ENCODE peak calls at places on chromosomes 2 and 18, in ten cellular contexts. One of them, this sample, is unnamed.

GRCh38 chr18:52716926-52717325 is 376.9 kb downstream of the DCC start:
- DNase-seq in PC-9: peak; percentile 38
- DNase-seq in GM23338: peak; percentile 24
- DNase-seq in hepatocyte: peak; percentile 58
- DNase-seq in GM23248: no peak
- DNase-seq in SK-N-SH: peak; percentile 8
- DNase-seq in OCI-LY7: no peak
- DNase-seq in PC-3: peak; percentile 36
- DNase-seq in HCT116: no peak
- DNase-seq in Karpas-422: no peak
- DNase-seq in this sample: no peak

GRCh38 chr2:211408485-211408884 is 852.1 kb downstream of the CPS1 start:
- DNase-seq in PC-9: peak; percentile 94
- DNase-seq in GM23338: no peak
- DNase-seq in hepatocyte: peak; percentile 38
- DNase-seq in GM23248: no peak
- DNase-seq in SK-N-SH: no peak
- DNase-seq in OCI-LY7: no peak
- DNase-seq in PC-3: peak; percentile 92
- DNase-seq in HCT116: no peak
- DNase-seq in Karpas-422: no peak
- DNase-seq in this sample: no peak

GRCh38 chr18:6983366-6983765 is 134.2 kb downstream of the LAMA1 start:
- DNase-seq in PC-9: no peak
- DNase-seq in GM23338: no peak
- DNase-seq in hepatocyte: no peak
- DNase-seq in GM23248: no peak
- DNase-seq in SK-N-SH: no peak
- DNase-seq in OCI-LY7: no peak
- DNase-seq in PC-3: no peak
- DNase-seq in HCT116: no peak
- DNase-seq in Karpas-422: no peak
- DNase-seq in this sample: no peak

GRCh38 chr2:41920181-41920580 is 127.6 kb upstream of the PKDCC start:
- DNase-seq in PC-9: no peak
- DNase-seq in GM23338: no peak
- DNase-seq in hepatocyte: no peak
- DNase-seq in GM23248: no peak
- DNase-seq in SK-N-SH: no peak
- DNase-seq in OCI-LY7: no peak
- DNase-seq in PC-3: no peak
- DNase-seq in HCT116: no peak
- DNase-seq in Karpas-422: no peak
- DNase-seq in this sample: no peak

GRCh38 chr2:210315015-210315807 is at the start of gene MYL1:
- DNase-seq in PC-9: no peak
- DNase-seq in GM23338: no peak
- DNase-seq in hepatocyte: no peak
- DNase-seq in GM23248: no peak
- DNase-seq in SK-N-SH: no peak
- DNase-seq in OCI-LY7: no peak
- DNase-seq in PC-3: no peak
- DNase-seq in HCT116: no peak
- DNase-seq in Karpas-422: no peak
- DNase-seq in this sample: no peak

GRCh38 chr18:28041366-28041765 is 135.6 kb downstream of the CDH2 start:
- DNase-seq in PC-9: no peak
- DNase-seq in GM23338: no peak
- DNase-seq in hepatocyte: peak; percentile 61
- DNase-seq in GM23248: peak; percentile 87
- DNase-seq in SK-N-SH: peak; percentile 22
- DNase-seq in OCI-LY7: no peak
- DNase-seq in PC-3: no peak
- DNase-seq in HCT116: no peak
- DNase-seq in Karpas-422: no peak
- DNase-seq in this sample: no peak

GRCh38 chr2:237888389-237888788 is 29.0 kb downstream of the RAMP1 start:
- DNase-seq in PC-9: peak; percentile 76
- DNase-seq in GM23338: no peak
- DNase-seq in hepatocyte: peak; percentile 5
- DNase-seq in GM23248: peak; percentile 83
- DNase-seq in SK-N-SH: no peak
- DNase-seq in OCI-LY7: no peak
- DNase-seq in PC-3: peak; percentile 55
- DNase-seq in HCT116: no peak
- DNase-seq in Karpas-422: no peak
- DNase-seq in this sample: no peak

GRCh38 chr2:200695178-200695930 is 109.5 kb downstream of the AOX1 start:
- DNase-seq in PC-9: no peak
- DNase-seq in GM23338: no peak
- DNase-seq in hepatocyte: no peak
- DNase-seq in GM23248: no peak
- DNase-seq in SK-N-SH: no peak
- DNase-seq in OCI-LY7: peak; percentile 82
- DNase-seq in PC-3: no peak
- DNase-seq in HCT116: no peak
- DNase-seq in Karpas-422: no peak
- DNase-seq in this sample: no peak

GRCh38 chr18:10526211-10526949 is 553 bp downstream of the NAPG start:
- DNase-seq in PC-9: no peak
- DNase-seq in GM23338: peak; percentile 78
- DNase-seq in hepatocyte: peak; percentile 79
- DNase-seq in GM23248: peak; percentile 81
- DNase-seq in SK-N-SH: peak; percentile 87
- DNase-seq in OCI-LY7: peak; percentile 75
- DNase-seq in PC-3: peak; percentile 48
- DNase-seq in HCT116: no peak
- DNase-seq in Karpas-422: peak; percentile 88
- DNase-seq in this sample: peak; percentile 60

GRCh38 chr18:61606759-61607158 is 273.5 kb downstream of the CDH20 start:
- DNase-seq in PC-9: peak; percentile 75
- DNase-seq in GM23338: peak; percentile 82
- DNase-seq in hepatocyte: peak; percentile 70
- DNase-seq in GM23248: peak; percentile 94
- DNase-seq in SK-N-SH: no peak
- DNase-seq in OCI-LY7: no peak
- DNase-seq in PC-3: peak; percentile 82
- DNase-seq in HCT116: peak; percentile 81
- DNase-seq in Karpas-422: no peak
- DNase-seq in this sample: no peak

GRCh38 chr2:10629819-10630532 is 59.8 kb downstream of the NOL10 start:
- DNase-seq in PC-9: no peak
- DNase-seq in GM23338: no peak
- DNase-seq in hepatocyte: peak; percentile 9
- DNase-seq in GM23248: no peak
- DNase-seq in SK-N-SH: no peak
- DNase-seq in OCI-LY7: no peak
- DNase-seq in PC-3: no peak
- DNase-seq in HCT116: no peak
- DNase-seq in Karpas-422: no peak
- DNase-seq in this sample: no peak

GRCh38 chr2:71919701-71920100 is 228.0 kb downstream of the CYP26B1 start:
- DNase-seq in PC-9: no peak
- DNase-seq in GM23338: no peak
- DNase-seq in hepatocyte: no peak
- DNase-seq in GM23248: peak; percentile 21
- DNase-seq in SK-N-SH: no peak
- DNase-seq in OCI-LY7: no peak
- DNase-seq in PC-3: no peak
- DNase-seq in HCT116: no peak
- DNase-seq in Karpas-422: no peak
- DNase-seq in this sample: no peak

GRCh38 chr2:161991991-161992390 is 82.0 kb downstream of the DPP4 start:
- DNase-seq in PC-9: no peak
- DNase-seq in GM23338: no peak
- DNase-seq in hepatocyte: no peak
- DNase-seq in GM23248: no peak
- DNase-seq in SK-N-SH: no peak
- DNase-seq in OCI-LY7: no peak
- DNase-seq in PC-3: peak; percentile 50
- DNase-seq in HCT116: no peak
- DNase-seq in Karpas-422: no peak
- DNase-seq in this sample: no peak

GRCh38 chr18:46771141-46771540 is 14.3 kb upstream of the ST8SIA5 start:
- DNase-seq in PC-9: no peak
- DNase-seq in GM23338: no peak
- DNase-seq in hepatocyte: no peak
- DNase-seq in GM23248: no peak
- DNase-seq in SK-N-SH: no peak
- DNase-seq in OCI-LY7: no peak
- DNase-seq in PC-3: no peak
- DNase-seq in HCT116: no peak
- DNase-seq in Karpas-422: no peak
- DNase-seq in this sample: no peak

GRCh38 chr2:138722316-138722715 is 57.9 kb downstream of the NXPH2 start:
- DNase-seq in PC-9: no peak
- DNase-seq in GM23338: peak; percentile 24
- DNase-seq in hepatocyte: no peak
- DNase-seq in GM23248: peak; percentile 4
- DNase-seq in SK-N-SH: no peak
- DNase-seq in OCI-LY7: no peak
- DNase-seq in PC-3: peak; percentile 19
- DNase-seq in HCT116: no peak
- DNase-seq in Karpas-422: no peak
- DNase-seq in this sample: no peak

GRCh38 chr2:210169871-210170441 is 1.3 kb downstream of the KANSL1L start:
- DNase-seq in PC-9: peak; percentile 71
- DNase-seq in GM23338: no peak
- DNase-seq in hepatocyte: peak; percentile 45
- DNase-seq in GM23248: peak; percentile 92
- DNase-seq in SK-N-SH: no peak
- DNase-seq in OCI-LY7: no peak
- DNase-seq in PC-3: peak; percentile 36
- DNase-seq in HCT116: no peak
- DNase-seq in Karpas-422: peak; percentile 53
- DNase-seq in this sample: peak; percentile 61

GRCh38 chr2:52473526-52473925 is 1294.1 kb upstream of the CHAC2 start:
- DNase-seq in PC-9: no peak
- DNase-seq in GM23338: no peak
- DNase-seq in hepatocyte: no peak
- DNase-seq in GM23248: no peak
- DNase-seq in SK-N-SH: no peak
- DNase-seq in OCI-LY7: no peak
- DNase-seq in PC-3: no peak
- DNase-seq in HCT116: no peak
- DNase-seq in Karpas-422: no peak
- DNase-seq in this sample: no peak

GRCh38 chr18:49613141-49613641 is 51.3 kb downstream of the LIPG start:
- DNase-seq in PC-9: no peak
- DNase-seq in GM23338: peak; percentile 88
- DNase-seq in hepatocyte: no peak
- DNase-seq in GM23248: no peak
- DNase-seq in SK-N-SH: no peak
- DNase-seq in OCI-LY7: no peak
- DNase-seq in PC-3: no peak
- DNase-seq in HCT116: no peak
- DNase-seq in Karpas-422: no peak
- DNase-seq in this sample: no peak

GRCh38 chr2:127145255-127145899 is 38.4 kb upstream of the BIN1 start:
- DNase-seq in PC-9: peak; percentile 75
- DNase-seq in GM23338: no peak
- DNase-seq in hepatocyte: no peak
- DNase-seq in GM23248: peak; percentile 79
- DNase-seq in SK-N-SH: no peak
- DNase-seq in OCI-LY7: no peak
- DNase-seq in PC-3: peak; percentile 37
- DNase-seq in HCT116: no peak
- DNase-seq in Karpas-422: no peak
- DNase-seq in this sample: no peak
- H3K4me1 ChIP-seq in PC-9: peaks cover 64% of the 10 kb centered on the region
- H3K4me1 ChIP-seq in GM23338: no peaks in the 10 kb centered on the region
- H3K4me1 ChIP-seq in hepatocyte: no peaks in the 10 kb centered on the region
- H3K4me1 ChIP-seq in GM23248: peaks cover 61% of the 10 kb centered on the region
- H3K4me1 ChIP-seq in SK-N-SH: peaks cover 3% of the 10 kb centered on the region
- H3K4me1 ChIP-seq in OCI-LY7: no peaks in the 10 kb centered on the region
- H3K4me1 ChIP-seq in PC-3: peaks cover 34% of the 10 kb centered on the region
- H3K4me1 ChIP-seq in HCT116: no peaks in the 10 kb centered on the region
- H3K4me1 ChIP-seq in Karpas-422: no peaks in the 10 kb centered on the region
- H3K4me1 ChIP-seq in this sample: no peaks in the 10 kb centered on the region

DNA sequence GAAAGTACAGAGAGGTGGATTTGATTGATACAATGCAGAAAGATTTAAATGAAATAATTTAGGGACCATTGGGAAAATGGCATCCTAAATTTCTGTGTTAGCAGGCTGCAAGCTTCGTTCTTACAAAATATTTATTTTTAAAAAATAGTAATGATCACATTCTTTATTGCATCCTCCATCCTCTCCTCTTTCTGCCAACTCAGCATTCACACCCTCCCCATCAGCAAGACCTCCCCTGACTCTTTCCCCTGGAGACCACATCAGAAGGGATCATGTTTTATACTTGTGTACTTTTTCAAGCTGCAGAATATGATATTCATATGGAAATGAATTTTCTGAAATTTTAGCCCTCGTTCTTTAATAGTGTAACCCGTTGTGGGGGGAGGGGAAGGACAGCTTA is 331.0 kb downstream of the TXNL1 start:
- DNase-seq in PC-9: no peak
- DNase-seq in GM23338: no peak
- DNase-seq in hepatocyte: no peak
- DNase-seq in GM23248: no peak
- DNase-seq in SK-N-SH: no peak
- DNase-seq in OCI-LY7: no peak
- DNase-seq in PC-3: no peak
- DNase-seq in HCT116: no peak
- DNase-seq in Karpas-422: no peak
- DNase-seq in this sample: no peak
- H3K9me2 ChIP-seq in PC-9: no peaks in the 10 kb centered on the region
- H3K9me2 ChIP-seq in GM23338: no peaks in the 10 kb centered on the region
- H3K9me2 ChIP-seq in hepatocyte: no peaks in the 10 kb centered on the region
- H3K9me2 ChIP-seq in GM23248: no peaks in the 10 kb centered on the region
- H3K9me2 ChIP-seq in SK-N-SH: no peaks in the 10 kb centered on the region
- H3K9me2 ChIP-seq in OCI-LY7: no peaks in the 10 kb centered on the region
- H3K9me2 ChIP-seq in PC-3: no peaks in the 10 kb centered on the region
- H3K9me2 ChIP-seq in HCT116: no peaks in the 10 kb centered on the region
- H3K9me2 ChIP-seq in Karpas-422: no peaks in the 10 kb centered on the region
- H3K9me2 ChIP-seq in this sample: no peaks in the 10 kb centered on the region

DNA sequence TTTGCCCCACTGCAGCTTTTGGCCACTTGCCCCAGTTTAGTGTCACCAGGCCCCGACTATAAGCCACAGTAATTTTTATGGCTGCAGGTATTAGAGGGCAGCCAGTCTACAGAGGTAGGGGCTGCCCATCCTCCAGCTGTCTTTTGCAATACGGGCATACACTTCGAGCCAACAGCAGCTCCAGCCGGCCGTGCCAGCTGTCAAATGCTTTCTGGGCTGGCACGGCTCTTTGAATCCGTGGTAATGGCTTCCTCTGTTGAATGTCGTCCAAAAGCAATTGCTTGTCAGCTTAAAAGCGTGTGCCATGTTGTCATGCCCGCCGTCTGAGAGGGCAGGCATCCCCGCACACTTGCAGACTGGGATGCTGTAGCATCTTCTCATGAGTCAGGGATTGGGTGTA is 41.3 kb downstream of the BCL2L11 start:
- DNase-seq in PC-9: no peak
- DNase-seq in GM23338: no peak
- DNase-seq in hepatocyte: no peak
- DNase-seq in GM23248: no peak
- DNase-seq in SK-N-SH: peak; percentile 60
- DNase-seq in OCI-LY7: no peak
- DNase-seq in PC-3: no peak
- DNase-seq in HCT116: no peak
- DNase-seq in Karpas-422: no peak
- DNase-seq in this sample: no peak
- H3K4me1 ChIP-seq in PC-9: peaks cover under 1% of the 10 kb centered on the region
- H3K4me1 ChIP-seq in GM23338: peaks cover 30% of the 10 kb centered on the region
- H3K4me1 ChIP-seq in hepatocyte: peaks cover 29% of the 10 kb centered on the region
- H3K4me1 ChIP-seq in GM23248: peaks cover 25% of the 10 kb centered on the region
- H3K4me1 ChIP-seq in SK-N-SH: peaks cover 72% of the 10 kb centered on the region
- H3K4me1 ChIP-seq in OCI-LY7: peaks cover 27% of the 10 kb centered on the region
- H3K4me1 ChIP-seq in PC-3: no peaks in the 10 kb centered on the region
- H3K4me1 ChIP-seq in HCT116: peaks cover under 1% of the 10 kb centered on the region
- H3K4me1 ChIP-seq in Karpas-422: peaks cover 98% of the 10 kb centered on the region
- H3K4me1 ChIP-seq in this sample: peaks cover 12% of the 10 kb centered on the region

GRCh38 chr2:8346706-8347430 is 335.0 kb upstream of the ID2 start:
- DNase-seq in PC-9: no peak
- DNase-seq in GM23338: no peak
- DNase-seq in hepatocyte: no peak
- DNase-seq in GM23248: no peak
- DNase-seq in SK-N-SH: no peak
- DNase-seq in OCI-LY7: no peak
- DNase-seq in PC-3: no peak
- DNase-seq in HCT116: no peak
- DNase-seq in Karpas-422: no peak
- DNase-seq in this sample: no peak
- H3K9me2 ChIP-seq in PC-9: no peaks in the 10 kb centered on the region
- H3K9me2 ChIP-seq in GM23338: no peaks in the 10 kb centered on the region
- H3K9me2 ChIP-seq in hepatocyte: no peaks in the 10 kb centered on the region
- H3K9me2 ChIP-seq in GM23248: no peaks in the 10 kb centered on the region
- H3K9me2 ChIP-seq in SK-N-SH: no peaks in the 10 kb centered on the region
- H3K9me2 ChIP-seq in OCI-LY7: no peaks in the 10 kb centered on the region
- H3K9me2 ChIP-seq in PC-3: no peaks in the 10 kb centered on the region
- H3K9me2 ChIP-seq in HCT116: no peaks in the 10 kb centered on the region
- H3K9me2 ChIP-seq in Karpas-422: no peaks in the 10 kb centered on the region
- H3K9me2 ChIP-seq in this sample: no peaks in the 10 kb centered on the region

This sample was measured in MM.1S.